ENCODE peak calls at places on chromosomes 1 and 21, in seven cellular contexts. T, Y, P, D, G, X and J are unnamed samples.

GRCh38 chr1:205226868-205227583 is 720 bp upstream of the TMCC2 start:
- DNase-seq in T (no peak), Y (peak; percentile 56), P (no peak), D (no peak), G (peak; percentile 44), X (no peak), J (no peak)

GRCh38 chr1:188386666-188387065 is 1557.9 kb downstream of the PLA2G4A start:
- DNase-seq in T (no peak), Y (no peak), P (no peak), D (no peak), G (no peak), X (no peak), J (no peak)

GRCh38 chr21:35208810-35209517 is 159.9 kb upstream of the RUNX1 start:
- DNase-seq in T (no peak), Y (no peak), P (no peak), D (no peak), G (peak; percentile 76), X (no peak), J (no peak)

GRCh38 chr1:243378666-243379065 is 122.8 kb downstream of the SDCCAG8 start:
- DNase-seq in T (no peak), Y (no peak), P (no peak), D (no peak), G (no peak), X (no peak), J (no peak)

GRCh38 chr1:50060279-50060678 is 36.5 kb upstream of the AGBL4 start:
- DNase-seq in T (no peak), Y (no peak), P (peak; percentile 7), D (no peak), G (no peak), X (peak; percentile 6), J (no peak)

GRCh38 chr1:207867136-207868081 is 43.5 kb downstream of the CD34 start:
- DNase-seq in T (peak; percentile 77), Y (no peak), P (no peak), D (peak; percentile 63), G (no peak), X (no peak), J (no peak)

GRCh38 chr1:61226791-61227567 is 144.6 kb downstream of the NFIA start:
- DNase-seq in T (no peak), Y (no peak), P (no peak), D (no peak), G (peak; percentile 34), X (peak; percentile 42), J (no peak)

GRCh38 chr1:2451744-2452582 is 24.1 kb upstream of the PLCH2 start:
- DNase-seq in T (no peak), Y (peak; percentile 94), P (peak; percentile 89), D (no peak), G (peak; percentile 74), X (no peak), J (no peak)

GRCh38 chr1:28501925-28502324 is 3.9 kb upstream of the RCC1 start:
- DNase-seq in T (no peak), Y (no peak), P (no peak), D (no peak), G (no peak), X (no peak), J (no peak)

GRCh38 chr1:180123463-180123936 is 31.2 kb upstream of the QSOX1 start:
- DNase-seq in T (no peak), Y (no peak), P (no peak), D (no peak), G (peak; percentile 53), X (no peak), J (no peak)

GRCh38 chr1:156383023-156383422 is 14.0 kb downstream of the RHBG start:
- DNase-seq in T (peak; percentile 53), Y (peak; percentile 37), P (no peak), D (peak; percentile 39), G (peak; percentile 42), X (peak; percentile 66), J (peak; percentile 14)

GRCh38 chr1:234710936-234711335 is 101.0 kb upstream of the IRF2BP2 start:
- DNase-seq in T (no peak), Y (no peak), P (no peak), D (no peak), G (no peak), X (no peak), J (no peak)

DNA sequence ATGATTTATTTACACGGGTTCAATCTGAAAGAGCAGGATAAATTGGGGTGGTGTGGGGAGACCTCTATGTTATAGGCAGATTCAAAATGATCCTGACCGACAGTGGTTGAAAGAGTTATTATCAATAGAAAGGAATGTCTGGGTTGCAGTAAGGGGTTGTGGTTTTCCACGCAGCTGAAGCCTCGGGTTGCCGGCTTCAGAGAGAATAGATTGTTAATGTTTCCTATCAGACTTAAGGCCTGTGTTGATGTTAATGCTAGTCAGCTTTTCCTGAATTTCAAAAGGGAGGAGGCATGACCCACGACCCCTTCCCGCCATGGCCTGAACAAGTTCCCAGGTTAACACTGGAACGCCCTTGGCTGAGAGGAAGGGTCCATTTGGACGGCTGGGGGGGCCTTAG is 2.2 kb upstream of the UBE2J2 start:
- DNase-seq in T (no peak), Y (peak; percentile 34), P (no peak), D (no peak), G (no peak), X (no peak), J (no peak)
- TF ChIP-seq CTCF in T (no peak), Y (no peak), P (no peak), D (no peak), G (no peak), X (no peak), J (no peak)

DNA sequence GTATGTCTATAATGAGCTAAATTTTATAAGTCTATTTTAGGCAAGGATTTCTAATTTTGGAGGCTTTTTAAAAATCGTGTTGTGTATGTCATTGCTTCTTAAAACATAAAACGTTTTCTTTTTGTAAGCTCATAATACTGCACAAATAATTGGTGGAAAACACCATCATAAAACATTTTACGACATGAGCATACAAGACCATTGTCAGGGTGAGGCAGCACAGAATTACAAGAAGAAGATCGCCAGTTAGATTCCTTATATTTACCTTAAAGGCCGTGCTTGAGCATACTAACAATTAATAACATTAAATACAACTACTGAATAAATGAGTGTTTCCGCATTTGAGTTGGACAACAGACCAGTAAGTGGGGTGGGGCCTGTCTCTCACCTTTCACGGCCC is 19.1 kb upstream of the LMX1A start:
- DNase-seq in T (no peak), Y (no peak), P (no peak), D (no peak), G (no peak), X (no peak), J (no peak)
- H3K4me3 ChIP-seq in T (peak overlapping the region; percentile 47), Y (no peak overlapping the region), P (no peak overlapping the region), D (peak overlapping the region; percentile 67), G (peak overlapping the region; percentile 55), X (no peak overlapping the region), J (peak overlapping the region; percentile 23)

DNA sequence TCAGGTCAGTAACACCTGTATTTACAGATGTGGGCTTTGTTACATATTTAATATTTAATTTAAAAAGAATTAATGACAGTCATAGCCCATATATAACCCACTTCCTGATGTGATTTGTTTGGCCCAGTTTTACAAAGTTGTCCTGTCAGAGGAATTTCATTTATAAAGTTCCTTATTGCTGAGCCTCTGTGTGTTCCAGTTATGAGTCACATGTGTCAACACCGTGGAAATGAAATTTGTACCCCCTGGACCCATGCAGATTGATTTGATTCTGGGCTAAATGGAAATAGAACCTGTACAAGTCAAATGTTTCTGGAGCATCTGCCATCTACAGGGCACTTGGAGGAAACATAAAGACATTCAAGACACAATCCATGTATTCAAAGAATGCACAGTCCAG is 149.2 kb downstream of the CACNA1E start:
- DNase-seq in T (no peak), Y (no peak), P (no peak), D (no peak), G (no peak), X (no peak), J (no peak)
- TF ChIP-seq CTCF in T (no peak), Y (no peak), P (no peak), D (no peak), G (no peak), X (no peak), J (no peak)

GRCh38 chr1:16018308-16018707 is 465 bp upstream of the HSPB7 start:
- DNase-seq in T (peak; percentile 57), Y (no peak), P (no peak), D (peak; percentile 31), G (no peak), X (no peak), J (no peak)

GRCh38 chr1:16017076-16017460 is 775 bp downstream of the HSPB7 start:
- DNase-seq in T (no peak), Y (no peak), P (no peak), D (no peak), G (no peak), X (no peak), J (no peak)

GRCh38 chr1:16015960-16016901 is 1.6 kb downstream of the HSPB7 start:
- DNase-seq in T (peak; percentile 69), Y (no peak), P (no peak), D (peak; percentile 54), G (no peak), X (no peak), J (no peak)

GRCh38 chr1:16018749-16019515 is 1.1 kb upstream of the HSPB7 start:
- DNase-seq in T (peak; percentile 61), Y (no peak), P (no peak), D (peak; percentile 33), G (peak; percentile 9), X (no peak), J (no peak)

DNA sequence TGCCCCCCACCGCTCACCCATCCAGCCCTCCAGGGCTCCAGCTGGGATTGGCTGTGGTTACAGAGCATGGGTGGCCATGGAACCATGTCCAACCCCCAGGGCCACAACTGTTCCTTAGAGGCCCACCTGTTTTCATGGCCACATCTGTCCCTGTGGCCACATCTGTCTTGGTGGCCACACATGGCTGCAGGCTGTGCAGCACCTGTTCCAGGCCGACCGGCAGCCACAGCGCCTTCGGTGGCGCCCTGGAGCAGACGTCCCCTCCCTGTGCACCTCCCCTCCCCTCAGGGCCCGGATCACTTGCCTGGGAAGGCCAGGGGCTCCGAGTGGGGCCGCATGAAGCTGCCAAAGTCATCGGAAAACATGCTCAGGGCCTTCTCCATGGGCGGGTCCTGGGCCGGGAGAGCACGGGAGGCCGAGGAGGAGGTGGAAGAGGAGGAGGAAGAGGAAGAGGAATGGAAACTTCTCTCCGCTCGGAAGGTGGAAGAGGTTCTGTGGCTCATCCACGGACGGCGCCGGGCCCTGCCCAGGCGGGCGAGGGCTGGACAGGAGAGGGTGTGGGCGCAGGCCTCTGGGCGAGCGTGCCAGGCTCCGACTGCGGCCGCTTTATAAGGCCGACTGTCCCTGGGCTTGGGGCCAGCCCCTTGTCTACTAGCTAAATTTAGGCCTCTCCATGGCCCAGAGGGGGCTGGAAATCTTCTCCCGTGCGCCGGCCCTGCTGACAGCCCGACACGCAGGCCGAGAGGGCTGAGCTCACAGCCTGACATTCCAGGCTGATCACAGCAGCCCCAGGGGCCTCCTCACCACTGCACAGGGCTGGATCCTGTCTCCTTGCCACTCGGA is at the start of gene HSPB7:
- DNase-seq in T (peak; percentile 96), Y (peak; percentile 60), P (no peak), D (peak; percentile 90), G (peak; percentile 96), X (peak; percentile 59), J (peak; percentile 53)
- H3K4me3 ChIP-seq in T (peak within 1 kb of the TSS; percentile 58), Y (no peak within 1 kb of the TSS), P (no peak within 1 kb of the TSS), D (peak within 1 kb of the TSS; percentile 74), G (peak within 1 kb of the TSS; percentile 66), X (no peak within 1 kb of the TSS), J (peak within 1 kb of the TSS; percentile 29)